ENCODE peak calls at places on chromosomes 11 and 22, in seven cellular contexts. O is right lobe of liver; S is lower lobe of right lung; J is CD8-positive, alpha-beta T cell; V is AG04450; G is tibial artery; B is IMR-90. R is an unnamed sample.
A peak's percentile ranks its signal among the peaks of the same experiment; 100 is the strongest.

GRCh38 chr22:27452245-27452644 is 349.3 kb downstream of the MN1 start:
- DNase-seq in O (no peak), S (no peak), J (no peak), V (no peak), G (no peak), B (no peak), R (no peak)

GRCh38 chr11:2215561-2216399 is 44.2 kb upstream of the TH start:
- DNase-seq in O (peak; percentile 44), S (peak; percentile 35), J (no peak), V (no peak), G (no peak), B (no peak), R (no peak)

GRCh38 chr22:17841836-17842235 is 67.6 kb upstream of the BID start:
- DNase-seq in O (peak; percentile 95), S (no peak), J (no peak), V (no peak), G (no peak), B (no peak), R (no peak)

GRCh38 chr11:131745405-131745804 is 375.0 kb downstream of the NTM start:
- DNase-seq in O (no peak), S (no peak), J (no peak), V (no peak), G (no peak), B (peak; percentile 84), R (no peak)

GRCh38 chr11:110296226-110297081 is at the start of gene RDX:
- DNase-seq in O (peak; percentile 84), S (peak; percentile 88), J (peak; percentile 32), V (peak; percentile 26), G (peak; percentile 59), B (peak; percentile 63), R (peak; percentile 64)

GRCh38 chr22:29072193-29072978 is 449 bp upstream of the KREMEN1 start:
- DNase-seq in O (peak; percentile 99), S (peak; percentile 97), J (peak; percentile 73), V (no peak), G (peak; percentile 79), B (peak; percentile 42), R (no peak)

GRCh38 chr11:64726211-64726641 is 3.2 kb upstream of the NRXN2 start:
- DNase-seq in O (no peak), S (no peak), J (no peak), V (no peak), G (no peak), B (no peak), R (no peak)

GRCh38 chr22:49768077-49768476 is 59.6 kb downstream of the BRD1 start:
- DNase-seq in O (peak; percentile 37), S (peak; percentile 25), J (no peak), V (no peak), G (no peak), B (no peak), R (no peak)

GRCh38 chr11:65981972-65982823 is 19.8 kb downstream of the EIF1AD start:
- DNase-seq in O (no peak), S (no peak), J (no peak), V (no peak), G (no peak), B (no peak), R (no peak)

GRCh38 chr11:61671527-61671926 is 8.7 kb upstream of the DAGLA start:
- DNase-seq in O (no peak), S (no peak), J (no peak), V (no peak), G (no peak), B (no peak), R (no peak)

GRCh38 chr11:9013373-9013772 is 9.6 kb upstream of the NRIP3 start:
- DNase-seq in O (no peak), S (no peak), J (no peak), V (no peak), G (no peak), B (no peak), R (no peak)

GRCh38 chr22:23242473-23243001 is 62.2 kb downstream of the BCR start:
- DNase-seq in O (no peak), S (no peak), J (no peak), V (no peak), G (no peak), B (peak; percentile 46), R (no peak)

GRCh38 chr22:39664485-39665200 is 94.1 kb downstream of the CACNA1I start:
- DNase-seq in O (no peak), S (no peak), J (no peak), V (no peak), G (no peak), B (no peak), R (no peak)

GRCh38 chr11:96098511-96099241 is 174.8 kb upstream of the MTMR2 start:
- DNase-seq in O (no peak), S (no peak), J (no peak), V (no peak), G (no peak), B (peak; percentile 59), R (no peak)

GRCh38 chr11:128552783-128553661 is 34.3 kb downstream of the ETS1 start:
- DNase-seq in O (no peak), S (no peak), J (no peak), V (no peak), G (no peak), B (peak; percentile 87), R (no peak)

GRCh38 chr11:94767701-94768601 is at the start of gene AMOTL1:
- DNase-seq in O (peak; percentile 90), S (peak; percentile 94), J (peak; percentile 13), V (peak; percentile 33), G (peak; percentile 91), B (peak; percentile 76), R (peak; percentile 47)

GRCh38 chr22:33913188-33913587 is 7.1 kb downstream of the LARGE1 start:
- DNase-seq in O (no peak), S (no peak), J (no peak), V (no peak), G (no peak), B (no peak), R (no peak)

GRCh38 chr11:56819916-56820315 is 71.4 kb upstream of the OR9G4 start:
- DNase-seq in O (no peak), S (no peak), J (no peak), V (no peak), G (no peak), B (no peak), R (no peak)

GRCh38 chr11:120236169-120237107 is 3.5 kb upstream of the POU2F3 start:
- DNase-seq in O (no peak), S (no peak), J (no peak), V (no peak), G (no peak), B (peak; percentile 34), R (no peak)

GRCh38 chr11:62025429-62026105 is 58.1 kb upstream of the FTH1 start:
- DNase-seq in O (peak; percentile 66), S (peak; percentile 84), J (peak; percentile 65), V (peak; percentile 71), G (peak; percentile 76), B (peak; percentile 91), R (peak; percentile 13)

GRCh38 chr11:119874660-119875238 is 145.7 kb upstream of the NECTIN1 start:
- DNase-seq in O (no peak), S (no peak), J (no peak), V (no peak), G (no peak), B (no peak), R (no peak)

GRCh38 chr11:71301046-71301857 is 48.9 kb upstream of the SHANK2 start:
- DNase-seq in O (peak; percentile 31), S (no peak), J (no peak), V (no peak), G (no peak), B (no peak), R (no peak)

GRCh38 chr22:18156878-18157713 is 7.1 kb downstream of the USP18 start:
- DNase-seq in O (peak; percentile 60), S (no peak), J (no peak), V (peak; percentile 99), G (peak; percentile 78), B (peak; percentile 99), R (peak; percentile 99)

GRCh38 chr11:107468596-107468995 is 11.0 kb upstream of the CWF19L2 start:
- DNase-seq in O (no peak), S (no peak), J (no peak), V (peak; percentile 7), G (no peak), B (peak; percentile 35), R (no peak)

GRCh38 chr11:94199367-94200130 is 70.9 kb downstream of the PANX1 start:
- DNase-seq in O (no peak), S (no peak), J (no peak), V (no peak), G (no peak), B (peak; percentile 29), R (no peak)

GRCh38 chr11:118194835-118195627 is 18.6 kb upstream of the SCN2B start:
- DNase-seq in O (peak; percentile 94), S (peak; percentile 78), J (no peak), V (peak; percentile 6), G (peak; percentile 90), B (peak; percentile 64), R (no peak)

GRCh38 chr22:17198188-17199130 is 20.8 kb downstream of the ADA2 start:
- DNase-seq in O (no peak), S (peak; percentile 59), J (no peak), V (no peak), G (no peak), B (no peak), R (no peak)

GRCh38 chr11:97770570-97770969 is 1250.2 kb upstream of the CNTN5 start:
- DNase-seq in O (no peak), S (no peak), J (no peak), V (no peak), G (no peak), B (no peak), R (no peak)

GRCh38 chr11:31824791-31825452 is 13.8 kb upstream of the PAX6 start:
- DNase-seq in O (no peak), S (no peak), J (no peak), V (no peak), G (no peak), B (no peak), R (no peak)

GRCh38 chr11:47233989-47234668 is 14.5 kb downstream of the ACP2 start:
- DNase-seq in O (no peak), S (no peak), J (no peak), V (no peak), G (no peak), B (peak; percentile 67), R (no peak)
- TF ChIP-seq CTCF in O (peak; percentile 29), S (peak; percentile 24), J (no peak), V (peak; percentile 48), G (no peak), B (peak; percentile 50), R (peak; percentile 58)

DNA sequence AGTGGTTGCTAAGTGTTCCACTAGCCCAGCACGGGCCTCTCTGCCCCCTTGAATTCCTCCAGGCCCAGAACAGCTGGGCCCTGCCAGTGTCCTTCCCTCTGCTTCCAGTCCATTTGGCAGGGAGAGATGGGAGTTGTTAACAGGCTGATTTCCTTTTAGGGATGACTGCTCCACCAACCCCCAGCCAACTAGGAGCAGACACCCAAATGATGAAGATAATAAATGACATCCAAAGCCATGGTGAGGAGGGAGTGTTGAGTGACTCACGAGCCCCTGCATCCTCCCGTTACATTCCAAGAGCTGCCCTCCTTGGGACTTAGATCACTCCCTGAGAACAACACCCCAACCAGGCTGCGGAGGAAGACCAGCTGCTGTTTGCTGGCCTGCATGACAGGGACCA is 20.6 kb downstream of the PARVA start:
- DNase-seq in O (no peak), S (no peak), J (no peak), V (peak; percentile 98), G (peak; percentile 55), B (peak; percentile 99), R (peak; percentile 59)
- H3K4me3 ChIP-seq in O (no peak overlapping the region), S (no peak overlapping the region), J (no peak overlapping the region), V (no peak overlapping the region), G (no peak overlapping the region), B (no peak overlapping the region), R (no peak overlapping the region)

GRCh38 chr11:17906436-17906835 is 106.4 kb downstream of the SERGEF start:
- DNase-seq in O (no peak), S (peak; percentile 41), J (no peak), V (no peak), G (no peak), B (no peak), R (no peak)
- TF ChIP-seq CTCF in O (no peak), S (peak; percentile 11), J (no peak), V (no peak), G (no peak), B (peak; percentile 16), R (no peak)

GRCh38 chr22:19723990-19724827 is 870 bp downstream of the GP1BB start:
- DNase-seq in O (no peak), S (no peak), J (no peak), V (no peak), G (no peak), B (peak; percentile 18), R (no peak)
- H3K4me3 ChIP-seq in O (peak overlapping the region; percentile 21), S (peak overlapping the region; percentile 36), J (no peak overlapping the region), V (no peak overlapping the region), G (no peak overlapping the region), B (no peak overlapping the region), R (peak overlapping the region; percentile 3)

R was measured in astrocyte of the cerebellum.